ENCODE peak calls at places on chromosomes 5 and 9, in four cellular contexts. W is glutamatergic neuron, I is foreskin fibroblast, M is chondrocyte. T is an unnamed sample.

GRCh38 chr9:126952180-126952960 is 37.8 kb downstream of the RALGPS1 start:
- DNase-seq in W (no peak), I (no peak), M (no peak), T (no peak)

GRCh38 chr5:160272889-160273288 is 39.5 kb downstream of the CCNJL start:
- DNase-seq in W (no peak), I (no peak), M (no peak), T (no peak)

GRCh38 chr9:63859475-63860215 is 1425.4 kb downstream of the FOXD4L5 start:
- DNase-seq in W (no peak), I (peak), M (peak), T (no peak)

GRCh38 chr9:130886981-130887380 is 9.6 kb downstream of the QRFP start:
- DNase-seq in W (no peak), I (no peak), M (no peak), T (no peak)

GRCh38 chr5:140360681-140361479 is 886 bp downstream of the SLC4A9 start:
- DNase-seq in W (no peak), I (no peak), M (peak), T (no peak)

GRCh38 chr9:12955510-12956163 is 180.8 kb downstream of the LURAP1L start:
- DNase-seq in W (peak), I (no peak), M (no peak), T (no peak)

GRCh38 chr5:127639804-127640203 is 9.1 kb upstream of the CTXN3 start:
- DNase-seq in W (no peak), I (no peak), M (no peak), T (no peak)

GRCh38 chr9:85377751-85378289 is 363.9 kb downstream of the AGTPBP1 start:
- DNase-seq in W (no peak), I (no peak), M (no peak), T (no peak)

GRCh38 chr9:112180387-112180881 is 5.3 kb upstream of the SUSD1 start:
- DNase-seq in W (no peak), I (no peak), M (no peak), T (no peak)

GRCh38 chr5:153543959-153544470 is 53.5 kb downstream of the GRIA1 start:
- DNase-seq in W (no peak), I (peak), M (no peak), T (no peak)

GRCh38 chr5:133612021-133612860 is at the start of gene FSTL4:
- DNase-seq in W (peak), I (no peak), M (no peak), T (no peak)

GRCh38 chr9:89400398-89401116 is 82.3 kb downstream of the SECISBP2 start:
- DNase-seq in W (no peak), I (no peak), M (no peak), T (no peak)

GRCh38 chr9:132094314-132094791 is 14.7 kb upstream of the MED27 start:
- DNase-seq in W (no peak), I (peak), M (no peak), T (no peak)

GRCh38 chr5:77882670-77883257 is 106.6 kb upstream of the TBCA start:
- DNase-seq in W (no peak), I (peak), M (no peak), T (no peak)

GRCh38 chr5:50968296-50969206 is 302.1 kb downstream of the PARP8 start:
- DNase-seq in W (peak), I (no peak), M (no peak), T (no peak)

GRCh38 chr5:181031716-181032115 is 8.3 kb upstream of the BTNL9 start:
- DNase-seq in W (no peak), I (no peak), M (no peak), T (no peak)

GRCh38 chr5:79346420-79346824 is 110.5 kb downstream of the JMY start:
- DNase-seq in W (no peak), I (peak), M (no peak), T (no peak)

GRCh38 chr5:132386644-132387286 is 17.3 kb downstream of the SLC22A5 start:
- DNase-seq in W (peak), I (peak), M (peak), T (no peak)

GRCh38 chr5:78984611-78985406 is at the start of gene ARSB:
- DNase-seq in W (peak), I (peak), M (no peak), T (peak)

GRCh38 chr5:168254013-168254693 is 37.3 kb upstream of the WWC1 start:
- DNase-seq in W (no peak), I (no peak), M (no peak), T (no peak)

GRCh38 chr9:116247791-116248343 is 94.3 kb downstream of the PAPPA start:
- DNase-seq in W (no peak), I (no peak), M (no peak), T (no peak)

GRCh38 chr9:130373679-130374325 is 71.0 kb upstream of the ASS1 start:
- DNase-seq in W (no peak), I (no peak), M (no peak), T (no peak)

GRCh38 chr9:21102311-21102710 is 24.6 kb upstream of the IFNB1 start:
- DNase-seq in W (no peak), I (peak), M (no peak), T (no peak)

GRCh38 chr5:3891118-3891517 is 295.5 kb downstream of the IRX1 start:
- DNase-seq in W (no peak), I (no peak), M (no peak), T (no peak)

GRCh38 chr9:126159661-126160060 is 167.0 kb upstream of the MVB12B start:
- DNase-seq in W (no peak), I (no peak), M (no peak), T (no peak)

GRCh38 chr9:114894206-114894605 is 36.2 kb downstream of the TNFSF8 start:
- DNase-seq in W (no peak), I (peak), M (no peak), T (no peak)

GRCh38 chr5:82808960-82809359 is 268.2 kb downstream of the TMEM167A start:
- DNase-seq in W (no peak), I (no peak), M (no peak), T (no peak)

DNA sequence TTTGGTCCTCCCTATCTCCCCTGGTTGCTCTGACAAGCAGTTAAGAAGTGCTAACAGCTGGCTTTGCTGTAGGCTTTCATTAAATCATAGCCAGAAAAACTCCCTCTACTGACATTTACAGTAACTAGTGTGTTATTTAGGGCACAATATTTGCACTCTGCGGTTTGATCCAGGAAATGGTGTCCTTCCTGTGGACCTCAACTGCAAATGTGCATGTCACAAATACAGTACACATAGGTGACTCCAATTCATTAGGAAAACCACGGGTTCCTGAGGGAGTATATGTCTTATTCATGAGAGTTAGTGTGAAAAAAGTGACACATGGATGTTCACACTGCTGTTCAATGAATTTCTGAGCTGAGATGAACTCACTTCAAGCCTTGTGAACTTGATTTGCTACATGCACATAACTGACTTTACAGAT is 281.6 kb downstream of the EFNA5 start:
- DNase-seq in W (no peak), I (peak), M (no peak), T (no peak)
- TF ChIP-seq CTCF in W (no peak), I (no peak), M (peak), T (no peak)

GRCh38 chr9:8365466-8366160 is 566.0 kb upstream of the DMAC1 start:
- DNase-seq in W (no peak), I (no peak), M (no peak), T (no peak)

GRCh38 chr9:8362250-8362649 is 562.7 kb upstream of the DMAC1 start:
- DNase-seq in W (no peak), I (no peak), M (no peak), T (no peak)

GRCh38 chr9:8364021-8364782 is 564.6 kb upstream of the DMAC1 start:
- DNase-seq in W (no peak), I (no peak), M (no peak), T (no peak)

GRCh38 chr9:8365029-8365428 is 565.5 kb upstream of the DMAC1 start:
- DNase-seq in W (no peak), I (peak), M (no peak), T (no peak)

DNA sequence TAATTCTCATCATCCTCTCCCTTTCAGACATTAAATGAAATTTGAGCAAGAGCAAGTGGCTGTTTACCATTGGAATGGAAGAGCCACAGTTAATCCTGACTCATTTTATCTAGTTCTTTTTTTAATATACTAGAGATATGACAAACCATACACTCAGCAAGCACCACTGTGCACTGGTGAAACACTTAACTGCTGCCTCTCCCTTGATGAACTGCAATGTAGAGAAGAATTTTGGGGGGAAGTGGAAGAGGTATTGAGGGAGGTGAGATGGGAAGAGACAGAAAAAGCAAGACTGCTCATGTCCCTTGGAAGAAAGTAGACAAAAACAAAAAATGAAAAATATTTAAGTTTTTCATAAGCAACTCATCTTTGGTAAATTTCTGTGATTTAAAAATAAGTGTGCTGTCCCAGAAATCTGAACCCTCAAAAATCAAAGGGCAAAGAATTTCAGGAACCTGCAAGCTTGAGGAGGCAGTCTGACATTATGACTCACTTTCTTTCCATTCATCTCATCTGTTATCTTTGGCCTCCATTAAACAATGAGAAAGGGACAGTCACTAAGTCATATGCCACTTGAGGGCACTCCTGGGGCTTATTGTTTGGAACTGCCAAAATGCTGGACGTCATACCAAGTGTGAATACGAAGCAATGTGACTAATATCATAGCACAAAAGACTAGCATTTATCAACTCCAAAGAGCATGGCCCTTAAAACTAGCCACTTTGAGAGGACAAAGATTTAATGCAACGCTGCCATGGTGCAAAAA is 566.8 kb upstream of the DMAC1 start:
- DNase-seq in W (no peak), I (peak), M (no peak), T (no peak)
- TF ChIP-seq CTCF in W (no peak), I (no peak), M (peak), T (no peak)

DNA sequence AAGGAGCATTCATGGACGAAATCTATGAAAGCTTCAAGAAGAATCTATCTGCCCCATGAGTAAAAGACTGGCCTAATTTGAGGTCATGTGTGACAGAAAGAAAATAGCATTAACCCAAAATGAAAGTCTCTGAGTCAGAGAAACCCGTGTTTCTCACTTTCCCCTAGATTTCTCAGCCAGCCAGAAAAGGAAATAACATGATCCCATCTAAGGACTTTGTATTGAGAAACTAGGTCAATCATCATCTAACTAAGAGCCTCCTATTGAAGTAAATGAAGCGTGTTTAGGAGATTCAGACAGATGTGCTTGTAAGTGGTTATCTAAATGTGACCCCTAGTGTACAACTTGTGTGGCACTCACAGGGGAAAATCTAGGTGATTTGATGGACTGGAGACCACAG is 77.3 kb upstream of the ZNF366 start:
- DNase-seq in W (no peak), I (no peak), M (no peak), T (no peak)
- TF ChIP-seq CTCF in W (no peak), I (no peak), M (peak), T (no peak)

GRCh38 chr5:42645138-42645537 is 111.5 kb upstream of the CCDC152 start:
- DNase-seq in W (no peak), I (no peak), M (no peak), T (no peak)

GRCh38 chr5:42650111-42650510 is 106.5 kb upstream of the CCDC152 start:
- DNase-seq in W (no peak), I (no peak), M (no peak), T (no peak)

GRCh38 chr5:42648036-42648435 is 108.6 kb upstream of the CCDC152 start:
- DNase-seq in W (no peak), I (no peak), M (no peak), T (no peak)

GRCh38 chr5:42653705-42654104 is 102.9 kb upstream of the CCDC152 start:
- DNase-seq in W (no peak), I (no peak), M (no peak), T (no peak)

GRCh38 chr5:42648910-42649309 is 107.7 kb upstream of the CCDC152 start:
- DNase-seq in W (no peak), I (no peak), M (no peak), T (no peak)
- TF ChIP-seq CTCF in W (no peak), I (no peak), M (no peak), T (no peak)

GRCh38 chr9:119526703-119527102 is 157.5 kb upstream of the BRINP1 start:
- DNase-seq in W (no peak), I (no peak), M (no peak), T (no peak)

GRCh38 chr9:119523508-119523907 is 154.3 kb upstream of the BRINP1 start:
- DNase-seq in W (no peak), I (no peak), M (no peak), T (no peak)
- TF ChIP-seq CTCF in W (no peak), I (no peak), M (no peak), T (no peak)

GRCh38 chr5:1890296-1890695 is 7.6 kb upstream of the IRX4 start:
- DNase-seq in W (no peak), I (no peak), M (peak), T (no peak)

GRCh38 chr5:1889321-1890065 is 6.8 kb upstream of the IRX4 start:
- DNase-seq in W (no peak), I (no peak), M (peak), T (no peak)

GRCh38 chr5:1886634-1887399 is 4.1 kb upstream of the IRX4 start:
- DNase-seq in W (no peak), I (no peak), M (peak), T (no peak)

GRCh38 chr5:1887400-1888360 is 5.0 kb upstream of the IRX4 start:
- DNase-seq in W (no peak), I (no peak), M (peak), T (no peak)

DNA sequence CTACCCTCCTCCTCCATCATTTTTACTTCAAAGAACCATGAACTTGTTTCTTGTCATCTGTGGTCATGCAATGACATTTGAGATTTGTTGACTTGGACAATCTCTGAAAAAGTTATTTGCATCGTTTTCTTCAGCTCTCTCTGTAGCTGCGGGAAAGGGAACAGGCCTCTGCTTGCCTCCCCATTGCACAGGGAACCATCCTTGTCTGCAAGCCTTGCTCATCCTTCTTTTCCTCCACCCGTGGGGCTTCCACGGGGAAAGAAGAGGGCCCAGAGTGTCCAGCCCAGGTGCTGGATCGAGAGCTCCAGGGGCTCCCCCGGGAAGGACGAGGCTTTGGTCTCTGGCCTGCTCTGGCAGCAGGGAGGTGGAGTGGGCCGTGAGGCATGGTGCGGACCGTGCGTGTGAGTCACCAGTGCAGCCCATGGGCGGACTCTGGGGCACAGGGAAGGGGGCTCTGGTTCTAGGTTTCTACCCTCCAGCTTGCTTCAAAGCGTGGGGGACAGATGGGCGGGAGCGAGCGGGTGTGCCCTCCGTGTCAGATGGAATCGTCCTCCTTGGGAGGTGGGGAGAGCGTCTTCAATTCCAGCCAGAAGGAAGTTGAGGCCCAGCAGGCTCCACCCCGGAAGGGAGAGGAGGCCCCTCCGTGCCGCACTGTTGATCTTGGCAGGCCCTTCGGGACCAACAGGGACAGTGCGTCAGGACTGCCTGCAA is 6.0 kb upstream of the IRX4 start:
- DNase-seq in W (no peak), I (no peak), M (peak), T (no peak)
- TF ChIP-seq CTCF in W (no peak), I (no peak), M (no peak), T (no peak)

GRCh38 chr5:120684213-120684612 is 220.1 kb downstream of the PRR16 start:
- DNase-seq in W (no peak), I (no peak), M (no peak), T (no peak)

GRCh38 chr5:120682851-120683250 is 218.8 kb downstream of the PRR16 start:
- DNase-seq in W (no peak), I (peak), M (no peak), T (no peak)

GRCh38 chr5:120683580-120683979 is 219.5 kb downstream of the PRR16 start:
- DNase-seq in W (no peak), I (no peak), M (no peak), T (no peak)

GRCh38 chr5:120690621-120691407 is 226.7 kb downstream of the PRR16 start:
- DNase-seq in W (no peak), I (no peak), M (no peak), T (no peak)

GRCh38 chr5:120684749-120685415 is 220.8 kb downstream of the PRR16 start:
- DNase-seq in W (no peak), I (no peak), M (no peak), T (no peak)
- TF ChIP-seq CTCF in W (peak), I (peak), M (peak), T (no peak)

DNA sequence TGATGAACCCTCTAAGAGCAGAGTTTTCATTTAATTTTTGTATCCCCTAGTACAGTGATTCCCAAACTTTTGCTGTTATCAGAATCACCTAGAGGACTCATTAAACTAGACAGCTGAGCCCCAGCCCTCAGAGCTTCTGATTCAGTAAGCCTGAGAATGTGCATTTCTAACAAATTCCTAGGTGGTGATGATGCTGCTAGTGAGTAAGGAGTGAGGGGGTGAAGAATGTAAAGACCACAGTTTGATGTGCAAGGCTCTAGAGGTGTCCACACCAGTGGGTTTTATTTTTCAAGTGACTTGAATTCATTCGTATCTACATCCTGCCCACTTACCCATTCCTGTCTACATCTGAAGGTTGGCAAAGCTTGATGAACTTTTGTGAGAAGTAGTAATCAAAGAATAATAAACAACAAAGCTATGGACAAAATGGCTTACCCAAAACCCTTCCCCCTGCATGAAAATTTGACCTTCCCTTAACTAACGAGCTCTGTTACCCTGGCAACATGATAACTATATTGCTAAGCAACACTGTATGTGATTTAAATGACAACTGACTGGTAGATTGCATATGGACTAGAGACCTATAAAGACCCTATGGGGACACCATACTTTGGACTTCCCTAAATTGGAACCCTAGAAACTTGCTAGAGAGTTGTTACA is 35.2 kb downstream of the DTWD2 start:
- DNase-seq in W (no peak), I (no peak), M (no peak), T (no peak)
- TF ChIP-seq CTCF in W (no peak), I (no peak), M (no peak), T (no peak)

DNA sequence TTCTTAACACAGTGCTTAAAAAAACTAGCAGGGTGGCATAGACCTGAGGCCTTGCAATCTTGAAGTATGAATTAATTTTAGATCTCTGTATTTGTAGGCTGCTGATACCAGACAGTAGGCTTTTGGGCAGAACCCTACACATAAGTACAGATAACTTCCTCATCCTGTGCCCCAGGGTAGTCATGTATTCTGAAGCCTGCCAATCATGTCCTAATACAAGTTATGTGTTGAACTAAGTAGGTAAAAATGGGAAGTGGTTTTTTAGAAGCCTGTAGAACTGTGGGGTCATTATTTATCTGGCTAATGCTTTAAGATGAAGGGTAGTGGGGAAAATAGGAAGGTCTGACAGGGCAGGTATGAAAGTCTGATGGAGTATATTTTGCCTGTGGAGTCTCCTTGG is 9.3 kb downstream of the CD180 start:
- DNase-seq in W (no peak), I (no peak), M (no peak), T (no peak)
- TF ChIP-seq CTCF in W (no peak), I (no peak), M (no peak), T (no peak)